ENCODE peak calls at places on chromosomes 1 and 21, in eight cellular contexts. Z is CD8-positive, alpha-beta T cell; X is GM06990; K is fibroblast of lung; U is AG10803; N is HFF-Myc; O is BE2C; F is BJ. C is an unnamed sample.

GRCh38 chr21:23876925-23877558 is 1730.2 kb downstream of the MRPL39 start:
- DNase-seq in Z (no peak), X (no peak), K (peak; percentile 3), U (no peak), N (no peak), O (no peak), F (no peak), C (no peak)

GRCh38 chr1:29736582-29737188 is 500.4 kb downstream of the PTPRU start:
- DNase-seq in Z (no peak), X (no peak), K (peak; percentile 53), U (peak; percentile 41), N (peak; percentile 31), O (no peak), F (no peak), C (no peak)

GRCh38 chr1:58932820-58933598 is 149.2 kb upstream of the JUN start:
- DNase-seq in Z (no peak), X (no peak), K (peak; percentile 88), U (peak; percentile 92), N (peak; percentile 30), O (no peak), F (no peak), C (peak; percentile 67)

GRCh38 chr1:87329051-87329755 is 523 bp downstream of the LMO4 start:
- DNase-seq in Z (peak; percentile 35), X (peak; percentile 64), K (peak; percentile 50), U (peak; percentile 35), N (no peak), O (peak; percentile 45), F (no peak), C (peak; percentile 72)

GRCh38 chr1:99603699-99604595 is 42.0 kb upstream of the PALMD start:
- DNase-seq in Z (no peak), X (no peak), K (peak; percentile 74), U (peak; percentile 47), N (no peak), O (no peak), F (no peak), C (no peak)

GRCh38 chr21:33980276-33980916 is 64.8 kb upstream of the ATP5PO start:
- DNase-seq in Z (no peak), X (no peak), K (no peak), U (no peak), N (no peak), O (no peak), F (no peak), C (no peak)

GRCh38 chr21:42362700-42363099 is 3.6 kb downstream of the TFF1 start:
- DNase-seq in Z (no peak), X (no peak), K (no peak), U (no peak), N (no peak), O (no peak), F (no peak), C (no peak)

GRCh38 chr1:177923441-177923840 is 46.4 kb downstream of the SEC16B start:
- DNase-seq in Z (no peak), X (no peak), K (no peak), U (peak; percentile 19), N (no peak), O (no peak), F (peak; percentile 4), C (no peak)

DNA sequence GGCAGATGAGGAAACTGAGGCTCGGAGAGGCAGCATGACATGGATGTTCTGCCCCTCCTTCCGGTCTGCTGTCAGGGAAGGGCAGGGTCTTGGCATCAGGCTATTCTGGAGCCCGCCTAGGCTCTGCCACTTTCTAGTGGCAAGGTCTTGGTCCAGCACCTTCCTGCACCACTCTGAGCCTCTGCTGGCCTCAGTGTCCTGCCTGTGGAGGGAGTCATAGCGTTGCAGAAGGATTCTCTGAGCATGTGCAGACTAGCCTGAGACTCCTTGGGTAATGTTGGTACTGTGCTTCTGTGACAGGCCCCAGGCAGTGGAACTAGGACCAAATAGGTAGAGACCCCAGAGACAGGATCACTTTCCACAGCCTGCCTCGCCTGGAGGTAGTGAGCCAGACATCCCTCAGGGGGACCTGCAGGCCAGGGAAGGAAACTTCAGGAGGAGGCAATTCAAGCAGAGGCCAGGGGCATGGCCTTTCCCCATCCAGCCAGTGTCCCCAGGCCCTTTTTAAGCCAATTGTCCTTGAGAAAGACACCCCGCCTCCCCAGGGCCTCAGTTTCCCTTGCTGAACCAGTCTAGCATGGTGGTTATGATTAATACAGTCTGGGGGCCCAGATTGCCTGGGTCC is 10.6 kb downstream of the EDN2 start:
- DNase-seq in Z (no peak), X (no peak), K (no peak), U (no peak), N (no peak), O (no peak), F (no peak), C (no peak)
- TF ChIP-seq CTCF in Z (no peak), X (no peak), K (no peak), U (no peak), N (no peak), O (no peak), F (peak; percentile 1), C (no peak)

GRCh38 chr21:27366846-27367245 is 400.0 kb upstream of the ADAMTS5 start:
- DNase-seq in Z (no peak), X (no peak), K (no peak), U (no peak), N (no peak), O (no peak), F (no peak), C (no peak)

GRCh38 chr21:27359141-27359540 is 392.3 kb upstream of the ADAMTS5 start:
- DNase-seq in Z (no peak), X (no peak), K (peak; percentile 24), U (peak; percentile 88), N (peak; percentile 24), O (no peak), F (peak; percentile 59), C (no peak)

GRCh38 chr21:27363719-27364479 is 397.0 kb upstream of the ADAMTS5 start:
- DNase-seq in Z (no peak), X (no peak), K (no peak), U (peak; percentile 31), N (no peak), O (no peak), F (no peak), C (no peak)

GRCh38 chr21:27365394-27365793 is 398.5 kb upstream of the ADAMTS5 start:
- DNase-seq in Z (no peak), X (no peak), K (peak; percentile 54), U (peak; percentile 42), N (no peak), O (no peak), F (no peak), C (no peak)

GRCh38 chr21:27362249-27362648 is 395.4 kb upstream of the ADAMTS5 start:
- DNase-seq in Z (no peak), X (no peak), K (no peak), U (no peak), N (no peak), O (no peak), F (no peak), C (no peak)
- TF ChIP-seq CTCF in Z (no peak), X (no peak), K (no peak), U (peak; percentile 19), N (peak; percentile 15), O (peak; percentile 57), F (peak; percentile 27), C (no peak)

GRCh38 chr1:32241011-32241763 is 5.8 kb upstream of the FAM167B start:
- DNase-seq in Z (peak; percentile 48), X (peak; percentile 75), K (peak; percentile 68), U (peak; percentile 54), N (no peak), O (peak; percentile 46), F (no peak), C (peak; percentile 47)
- TF ChIP-seq CTCF in Z (no peak), X (no peak), K (no peak), U (peak; percentile 16), N (no peak), O (no peak), F (peak; percentile 11), C (no peak)

GRCh38 chr1:93448983-93449805 is 1.3 kb downstream of the FNBP1L start:
- DNase-seq in Z (no peak), X (no peak), K (peak; percentile 65), U (peak; percentile 57), N (no peak), O (no peak), F (no peak), C (no peak)
- TF ChIP-seq CTCF in Z (no peak), X (no peak), K (no peak), U (no peak), N (no peak), O (no peak), F (peak; percentile 12), C (no peak)

C was measured in ascending aorta.